ENCODE peak calls at places on chromosomes 2 and 18, in four cellular contexts. F is EL, P is iris pigment epithelial cell, N is left ventricle myocardium superior. V is an unnamed sample.

GRCh38 chr2:5937865-5938565 is 245.8 kb downstream of the SOX11 start:
- DNase-seq in N (no peak), F (no peak), P (no peak), V (no peak)

GRCh38 chr2:97761192-97761591 is 47.8 kb downstream of the ZAP70 start:
- DNase-seq in F (no peak), N (no peak), P (no peak), V (peak; percentile 75)

GRCh38 chr2:43110442-43110871 is 115.9 kb downstream of the ZFP36L2 start:
- DNase-seq in N (no peak), P (peak; percentile 81), F (peak; percentile 68), V (no peak)

GRCh38 chr2:19496646-19497045 is 138.2 kb upstream of the OSR1 start:
- DNase-seq in P (no peak), N (no peak), F (no peak), V (no peak)

GRCh38 chr2:159557437-159558034 is 58.8 kb downstream of the BAZ2B start:
- DNase-seq in F (peak; percentile 1), P (peak; percentile 18), N (no peak), V (no peak)

GRCh38 chr2:34115076-34115475 is 516.0 kb upstream of the FAM98A start:
- DNase-seq in F (no peak), N (no peak), P (no peak), V (no peak)

GRCh38 chr2:230586328-230586982 is 126.2 kb upstream of the CAB39 start:
- DNase-seq in P (peak; percentile 12), N (no peak), F (peak; percentile 23), V (no peak)

GRCh38 chr18:23422751-23423418 is 30.2 kb upstream of the RIOK3 start:
- DNase-seq in N (peak; percentile 56), F (peak; percentile 76), P (peak; percentile 38), V (peak; percentile 70)

GRCh38 chr2:21317131-21317530 is 193.4 kb downstream of the TDRD15 start:
- DNase-seq in F (peak; percentile 15), P (peak; percentile 14), N (peak; percentile 43), V (no peak)

GRCh38 chr2:19993731-19994130 is 3.8 kb upstream of the WDR35 start:
- DNase-seq in N (no peak), P (no peak), F (no peak), V (no peak)

GRCh38 chr2:196263181-196263747 is 91.9 kb upstream of the STK17B start:
- DNase-seq in P (peak; percentile 84), F (peak; percentile 77), N (no peak), V (no peak)

GRCh38 chr18:48929951-48930713 is 20.6 kb downstream of the SMAD7 start:
- DNase-seq in F (peak; percentile 79), N (peak; percentile 52), P (peak; percentile 78), V (peak; percentile 88)

GRCh38 chr18:61637319-61637718 is 255.5 kb downstream of the RNF152 start:
- DNase-seq in F (no peak), N (no peak), P (no peak), V (no peak)

GRCh38 chr18:56831988-56832387 is 180.8 kb downstream of the WDR7 start:
- DNase-seq in N (no peak), F (no peak), P (peak; percentile 89), V (no peak)

GRCh38 chr2:69087912-69088240 is 74.9 kb downstream of the ANTXR1 start:
- DNase-seq in F (peak; percentile 13), P (no peak), N (no peak), V (no peak)

GRCh38 chr2:120859814-120860578 is 124.3 kb downstream of the GLI2 start:
- DNase-seq in F (no peak), N (peak; percentile 14), P (no peak), V (no peak)

GRCh38 chr2:199798881-199799580 is 52.0 kb downstream of the FTCDNL1 start:
- DNase-seq in F (no peak), P (no peak), N (peak; percentile 29), V (no peak)

GRCh38 chr2:9781252-9781651 is 62.0 kb upstream of the TAF1B start:
- DNase-seq in N (no peak), F (peak; percentile 61), P (no peak), V (no peak)

GRCh38 chr2:102050854-102051391 is 59.2 kb downstream of the IL1R2 start:
- DNase-seq in P (peak; percentile 91), F (peak; percentile 80), N (peak; percentile 86), V (peak; percentile 93)

GRCh38 chr2:109284816-109285215 is 155.8 kb downstream of the SH3RF3 start:
- DNase-seq in P (peak; percentile 54), N (peak; percentile 76), F (peak; percentile 9), V (peak; percentile 82)